ENCODE peak calls at places on chromosomes 1 and 21, in six cellular contexts. L is iPS DF 19.7; C is stimulated activated CD4-positive, alpha-beta T cell treated with anti-CD3 and anti-CD28 coated beads, Interleukin-2, amount 100 ng/mL, for 48 hours; G is CD4-positive, alpha-beta T cell; D is memory B cell; S is fibroblast of lung. V is an unnamed sample.

GRCh38 chr1:53087332-53088285 is 25.6 kb downstream of the PODN start:
- DNase-seq in C (no peak), S (no peak), L (no peak), G (no peak), D (no peak), V (no peak)

GRCh38 chr1:231850786-231851185 is 224.2 kb downstream of the DISC1 start:
- DNase-seq in L (no peak), D (no peak), C (no peak), G (no peak), S (no peak), V (no peak)

GRCh38 chr1:190615818-190616217 is 138.2 kb upstream of the BRINP3 start:
- DNase-seq in D (no peak), S (no peak), L (no peak), G (no peak), C (no peak), V (no peak)

GRCh38 chr1:108686609-108687313 is 5.3 kb upstream of the PRPF38B start:
- DNase-seq in S (peak), G (no peak), C (no peak), L (no peak), D (no peak), V (no peak)

GRCh38 chr1:108512239-108513071 is 47.4 kb upstream of the EEIG2 start:
- DNase-seq in D (peak), C (no peak), S (peak), G (no peak), L (no peak), V (no peak)

GRCh38 chr1:97630968-97631367 is 289.9 kb downstream of the DPYD start:
- DNase-seq in L (no peak), D (no peak), G (no peak), C (no peak), S (peak), V (no peak)

GRCh38 chr21:41774467-41775151 is 7.8 kb upstream of the RIPK4 start:
- DNase-seq in L (no peak), C (no peak), D (no peak), S (no peak), G (no peak), V (no peak)

GRCh38 chr1:154186852-154187501 is 4.9 kb downstream of the TPM3 start:
- DNase-seq in G (no peak), S (no peak), D (no peak), C (no peak), L (no peak), V (no peak)

GRCh38 chr1:4380564-4381168 is 273.7 kb upstream of the AJAP1 start:
- DNase-seq in C (no peak), L (no peak), S (peak), G (no peak), D (no peak), V (no peak)

GRCh38 chr21:33761104-33762036 is 119.1 kb downstream of the ITSN1 start:
- DNase-seq in L (no peak), G (no peak), C (no peak), D (no peak), S (peak), V (no peak)

GRCh38 chr21:46324390-46325072 is 575 bp downstream of the PCNT start:
- DNase-seq in C (peak), L (no peak), S (peak), D (peak), G (peak), V (peak)

GRCh38 chr1:87150143-87150542 is 178.5 kb upstream of the LMO4 start:
- DNase-seq in D (no peak), C (no peak), G (no peak), L (no peak), S (no peak), V (no peak)

GRCh38 chr1:93751391-93752250 is 70.0 kb upstream of the BCAR3 start:
- DNase-seq in S (no peak), G (no peak), C (no peak), D (no peak), L (no peak), V (peak)

GRCh38 chr1:155128755-155129473 is 1.2 kb downstream of the EFNA1 start:
- DNase-seq in G (no peak), S (no peak), D (no peak), L (no peak), C (no peak), V (peak)

GRCh38 chr1:48571303-48571987 is 99.4 kb upstream of the SPATA6 start:
- DNase-seq in G (no peak), D (no peak), L (no peak), C (no peak), S (no peak), V (no peak)

GRCh38 chr1:213138892-213139291 is 87.9 kb downstream of the RPS6KC1 start:
- DNase-seq in C (no peak), D (no peak), S (peak), G (no peak), L (no peak), V (no peak)

GRCh38 chr1:66478116-66478515 is 55.8 kb upstream of the SGIP1 start:
- DNase-seq in S (peak), G (no peak), C (no peak), D (no peak), L (no peak), V (no peak)

GRCh38 chr21:34669149-34669879 is 520 bp downstream of the CLIC6 start:
- DNase-seq in L (no peak), G (no peak), C (no peak), S (no peak), D (no peak), V (no peak)

GRCh38 chr1:8671313-8671917 is 146.0 kb downstream of the RERE start:
- DNase-seq in L (no peak), D (peak), G (no peak), C (no peak), S (peak), V (no peak)

GRCh38 chr1:96509944-96510343 is 211.6 kb upstream of the PTBP2 start:
- DNase-seq in L (no peak), S (no peak), C (no peak), G (no peak), D (no peak), V (no peak)

GRCh38 chr1:227270554-227270953 is 47.7 kb downstream of the CDC42BPA start:
- DNase-seq in G (no peak), C (no peak), L (no peak), S (no peak), D (no peak), V (no peak)

GRCh38 chr1:230916607-230917283 is 48.4 kb upstream of the C1orf198 start:
- DNase-seq in L (no peak), G (no peak), S (no peak), D (no peak), C (no peak), V (no peak)

GRCh38 chr1:185734929-185735666 is 907 bp downstream of the HMCN1 start:
- DNase-seq in D (no peak), S (no peak), L (no peak), G (no peak), C (no peak), V (no peak)

GRCh38 chr1:18516473-18516872 is 35.7 kb downstream of the KLHDC7A start:
- DNase-seq in S (no peak), L (no peak), C (no peak), G (no peak), D (no peak), V (no peak)

GRCh38 chr1:192512426-192513125 is 63.0 kb upstream of the RGS1 start:
- DNase-seq in G (no peak), L (no peak), D (no peak), S (peak), C (no peak), V (no peak)

V was measured in occipital lobe.